ENCODE peak calls at places on chromosomes 2 and 18, in four cellular contexts. One of them, this sample, is unnamed.

GRCh38 chr2:16684676-16685339 is 19.2 kb upstream of the CYRIA start:
- DNase-seq in CD8-positive, alpha-beta memory T cell: no peak
- DNase-seq in mesenchymal stem cell: no peak
- DNase-seq in aorta: no peak
- DNase-seq in this sample: no peak

GRCh38 chr2:55986001-55986400 is 62.4 kb upstream of the EFEMP1 start:
- DNase-seq in CD8-positive, alpha-beta memory T cell: no peak
- DNase-seq in mesenchymal stem cell: no peak
- DNase-seq in aorta: no peak
- DNase-seq in this sample: no peak

GRCh38 chr2:5914831-5915611 is 222.8 kb downstream of the SOX11 start:
- DNase-seq in CD8-positive, alpha-beta memory T cell: no peak
- DNase-seq in mesenchymal stem cell: peak; percentile 94
- DNase-seq in aorta: peak; percentile 70
- DNase-seq in this sample: no peak

GRCh38 chr2:119814216-119814615 is 54.5 kb downstream of the PTPN4 start:
- DNase-seq in CD8-positive, alpha-beta memory T cell: no peak
- DNase-seq in mesenchymal stem cell: no peak
- DNase-seq in aorta: no peak
- DNase-seq in this sample: no peak

GRCh38 chr2:236507393-236508085 is 62.1 kb upstream of the ACKR3 start:
- DNase-seq in CD8-positive, alpha-beta memory T cell: peak; percentile 26
- DNase-seq in mesenchymal stem cell: no peak
- DNase-seq in aorta: peak; percentile 73
- DNase-seq in this sample: peak; percentile 13

GRCh38 chr2:101741775-101742520 is 44.4 kb downstream of the MAP4K4 start:
- DNase-seq in CD8-positive, alpha-beta memory T cell: no peak
- DNase-seq in mesenchymal stem cell: peak; percentile 48
- DNase-seq in aorta: no peak
- DNase-seq in this sample: peak; percentile 40

GRCh38 chr2:238290079-238290478 is 1.7 kb upstream of the PER2 start:
- DNase-seq in CD8-positive, alpha-beta memory T cell: peak; percentile 56
- DNase-seq in mesenchymal stem cell: peak; percentile 33
- DNase-seq in aorta: peak; percentile 49
- DNase-seq in this sample: peak; percentile 92

GRCh38 chr18:54357082-54357659 is 487 bp downstream of the STARD6 start:
- DNase-seq in CD8-positive, alpha-beta memory T cell: no peak
- DNase-seq in mesenchymal stem cell: no peak
- DNase-seq in aorta: no peak
- DNase-seq in this sample: no peak

GRCh38 chr2:203993011-203993410 is 56.4 kb downstream of the ICOS start:
- DNase-seq in CD8-positive, alpha-beta memory T cell: no peak
- DNase-seq in mesenchymal stem cell: no peak
- DNase-seq in aorta: no peak
- DNase-seq in this sample: no peak

GRCh38 chr2:157444643-157445040 is 753 bp upstream of the CYTIP start:
- DNase-seq in CD8-positive, alpha-beta memory T cell: no peak
- DNase-seq in mesenchymal stem cell: no peak
- DNase-seq in aorta: no peak
- DNase-seq in this sample: no peak

GRCh38 chr2:101142163-101142562 is 9.0 kb downstream of the TBC1D8 start:
- DNase-seq in CD8-positive, alpha-beta memory T cell: no peak
- DNase-seq in mesenchymal stem cell: no peak
- DNase-seq in aorta: no peak
- DNase-seq in this sample: no peak

GRCh38 chr2:175628243-175628642 is 373.8 kb downstream of the LNPK start:
- DNase-seq in CD8-positive, alpha-beta memory T cell: no peak
- DNase-seq in mesenchymal stem cell: no peak
- DNase-seq in aorta: no peak
- DNase-seq in this sample: no peak

GRCh38 chr2:32981612-32982011 is 34.9 kb downstream of the LTBP1 start:
- DNase-seq in CD8-positive, alpha-beta memory T cell: no peak
- DNase-seq in mesenchymal stem cell: no peak
- DNase-seq in aorta: no peak
- DNase-seq in this sample: no peak

GRCh38 chr18:54558609-54559585 is 32.1 kb upstream of the DYNAP start:
- DNase-seq in CD8-positive, alpha-beta memory T cell: no peak
- DNase-seq in mesenchymal stem cell: peak; percentile 33
- DNase-seq in aorta: no peak
- DNase-seq in this sample: peak; percentile 44

GRCh38 chr18:24600076-24600654 is 139.7 kb downstream of the HRH4 start:
- DNase-seq in CD8-positive, alpha-beta memory T cell: no peak
- DNase-seq in mesenchymal stem cell: peak; percentile 69
- DNase-seq in aorta: no peak
- DNase-seq in this sample: peak; percentile 47

GRCh38 chr2:142254057-142254456 is 123.2 kb upstream of the LRP1B start:
- DNase-seq in CD8-positive, alpha-beta memory T cell: no peak
- DNase-seq in mesenchymal stem cell: no peak
- DNase-seq in aorta: no peak
- DNase-seq in this sample: no peak

GRCh38 chr2:96259497-96259921 is 6.3 kb downstream of the TMEM127 start:
- DNase-seq in CD8-positive, alpha-beta memory T cell: no peak
- DNase-seq in mesenchymal stem cell: no peak
- DNase-seq in aorta: peak; percentile 56
- DNase-seq in this sample: no peak

GRCh38 chr2:183117226-183117625 is 7.0 kb upstream of the NUP35 start:
- DNase-seq in CD8-positive, alpha-beta memory T cell: no peak
- DNase-seq in mesenchymal stem cell: no peak
- DNase-seq in aorta: no peak
- DNase-seq in this sample: no peak

GRCh38 chr2:70726947-70727725 is 40.9 kb downstream of the ADD2 start:
- DNase-seq in CD8-positive, alpha-beta memory T cell: no peak
- DNase-seq in mesenchymal stem cell: no peak
- DNase-seq in aorta: no peak
- DNase-seq in this sample: no peak

GRCh38 chr2:19362094-19362649 is 3.7 kb upstream of the OSR1 start:
- DNase-seq in CD8-positive, alpha-beta memory T cell: no peak
- DNase-seq in mesenchymal stem cell: peak; percentile 47
- DNase-seq in aorta: no peak
- DNase-seq in this sample: no peak

GRCh38 chr18:2651981-2652380 is 3.5 kb upstream of the SMCHD1 start:
- DNase-seq in CD8-positive, alpha-beta memory T cell: no peak
- DNase-seq in mesenchymal stem cell: no peak
- DNase-seq in aorta: no peak
- DNase-seq in this sample: no peak

GRCh38 chr2:2635025-2635528 is 304.0 kb upstream of the MYT1L start:
- DNase-seq in CD8-positive, alpha-beta memory T cell: no peak
- DNase-seq in mesenchymal stem cell: no peak
- DNase-seq in aorta: no peak
- DNase-seq in this sample: no peak

GRCh38 chr2:196079052-196079451 is 10.4 kb upstream of the DNAH7 start:
- DNase-seq in CD8-positive, alpha-beta memory T cell: no peak
- DNase-seq in mesenchymal stem cell: no peak
- DNase-seq in aorta: no peak
- DNase-seq in this sample: no peak

GRCh38 chr18:40866013-40866644 is 1088.9 kb upstream of the PIK3C3 start:
- DNase-seq in CD8-positive, alpha-beta memory T cell: no peak
- DNase-seq in mesenchymal stem cell: no peak
- DNase-seq in aorta: no peak
- DNase-seq in this sample: peak; percentile 50

GRCh38 chr2:216677439-216678097 is 17.8 kb downstream of the IGFBP5 start:
- DNase-seq in CD8-positive, alpha-beta memory T cell: no peak
- DNase-seq in mesenchymal stem cell: no peak
- DNase-seq in aorta: no peak
- DNase-seq in this sample: no peak

GRCh38 chr2:241739651-241740050 is 5.2 kb downstream of the D2HGDH start:
- DNase-seq in CD8-positive, alpha-beta memory T cell: no peak
- DNase-seq in mesenchymal stem cell: peak; percentile 38
- DNase-seq in aorta: no peak
- DNase-seq in this sample: no peak

GRCh38 chr2:120477831-120478481 is 132.0 kb downstream of the INHBB start:
- DNase-seq in CD8-positive, alpha-beta memory T cell: no peak
- DNase-seq in mesenchymal stem cell: no peak
- DNase-seq in aorta: no peak
- DNase-seq in this sample: no peak

GRCh38 chr2:208074610-208075356 is 49.5 kb upstream of the PLEKHM3 start:
- DNase-seq in CD8-positive, alpha-beta memory T cell: no peak
- DNase-seq in mesenchymal stem cell: no peak
- DNase-seq in aorta: no peak
- DNase-seq in this sample: no peak

GRCh38 chr2:99032786-99033185 is 96.8 kb upstream of the CRACDL start:
- DNase-seq in CD8-positive, alpha-beta memory T cell: no peak
- DNase-seq in mesenchymal stem cell: no peak
- DNase-seq in aorta: no peak
- DNase-seq in this sample: no peak

GRCh38 chr2:15912203-15912602 is 28.1 kb upstream of the MYCN start:
- DNase-seq in CD8-positive, alpha-beta memory T cell: no peak
- DNase-seq in mesenchymal stem cell: peak; percentile 90
- DNase-seq in aorta: no peak
- DNase-seq in this sample: peak; percentile 59

GRCh38 chr18:46629356-46629755 is 27.7 kb downstream of the LOXHD1 start:
- DNase-seq in CD8-positive, alpha-beta memory T cell: no peak
- DNase-seq in mesenchymal stem cell: no peak
- DNase-seq in aorta: no peak
- DNase-seq in this sample: no peak

GRCh38 chr2:128623776-128624424 is 305.2 kb upstream of the HS6ST1 start:
- DNase-seq in CD8-positive, alpha-beta memory T cell: no peak
- DNase-seq in mesenchymal stem cell: peak; percentile 57
- DNase-seq in aorta: no peak
- DNase-seq in this sample: no peak

GRCh38 chr2:101609434-101609833 is 88.1 kb upstream of the MAP4K4 start:
- DNase-seq in CD8-positive, alpha-beta memory T cell: no peak
- DNase-seq in mesenchymal stem cell: no peak
- DNase-seq in aorta: no peak
- DNase-seq in this sample: peak; percentile 6

DNA sequence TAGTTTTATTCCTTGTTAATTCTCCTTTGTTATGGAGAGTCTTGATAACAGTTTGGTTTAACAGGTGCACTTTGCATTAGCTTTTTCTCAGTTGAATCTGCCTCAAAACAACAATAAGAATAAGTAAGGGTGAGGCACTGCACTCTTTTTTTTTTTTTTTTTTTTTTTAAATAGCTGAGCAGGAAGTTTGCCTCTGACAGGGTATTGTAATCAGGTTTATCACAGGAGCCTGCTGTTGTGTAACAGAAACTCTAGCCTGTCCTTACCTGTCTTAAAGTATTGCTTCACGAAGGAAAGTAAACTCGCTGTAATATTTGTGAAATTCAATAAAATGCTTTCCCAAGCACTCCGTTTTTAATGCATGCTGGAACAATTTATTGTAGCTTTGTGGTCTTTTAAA is 52.4 kb downstream of the TAF1B start:
- DNase-seq in CD8-positive, alpha-beta memory T cell: no peak
- DNase-seq in mesenchymal stem cell: no peak
- DNase-seq in aorta: no peak
- DNase-seq in this sample: no peak
- H3K4me3 ChIP-seq in CD8-positive, alpha-beta memory T cell: no peak overlapping the region
- H3K4me3 ChIP-seq in mesenchymal stem cell: no peak overlapping the region
- H3K4me3 ChIP-seq in aorta: no peak overlapping the region
- H3K4me3 ChIP-seq in this sample: no peak overlapping the region

DNA sequence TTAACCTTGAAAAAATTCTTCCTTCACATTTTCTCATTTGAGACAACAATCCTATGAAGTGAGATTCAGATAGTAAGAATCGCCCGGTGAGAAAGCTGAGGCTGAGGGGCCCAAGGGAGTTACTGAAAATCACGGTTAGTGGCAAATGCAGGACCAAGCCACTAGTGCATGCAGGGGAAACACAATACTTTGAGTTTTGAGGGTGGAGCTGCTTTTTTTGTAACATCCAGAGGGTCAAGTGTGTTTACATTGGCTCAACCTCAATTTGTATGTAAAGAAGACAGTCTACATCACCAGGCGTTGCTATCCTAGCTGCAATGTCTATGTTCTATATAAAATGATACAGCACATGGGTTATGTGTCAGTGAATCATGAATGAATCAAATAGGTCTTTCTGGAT is 29.1 kb upstream of the LMAN1 start:
- DNase-seq in CD8-positive, alpha-beta memory T cell: no peak
- DNase-seq in mesenchymal stem cell: peak; percentile 8
- DNase-seq in aorta: no peak
- DNase-seq in this sample: no peak
- H3K27me3 ChIP-seq in CD8-positive, alpha-beta memory T cell: no peaks in the 10 kb centered on the region
- H3K27me3 ChIP-seq in mesenchymal stem cell: peaks cover 6% of the 10 kb centered on the region
- H3K27me3 ChIP-seq in aorta: no peaks in the 10 kb centered on the region
- H3K27me3 ChIP-seq in this sample: no peaks in the 10 kb centered on the region

GRCh38 chr2:853203-853870 is 97.3 kb upstream of the SNTG2 start:
- DNase-seq in CD8-positive, alpha-beta memory T cell: no peak
- DNase-seq in mesenchymal stem cell: no peak
- DNase-seq in aorta: no peak
- DNase-seq in this sample: no peak

GRCh38 chr2:852168-852567 is 98.5 kb upstream of the SNTG2 start:
- DNase-seq in CD8-positive, alpha-beta memory T cell: no peak
- DNase-seq in mesenchymal stem cell: no peak
- DNase-seq in aorta: no peak
- DNase-seq in this sample: no peak

GRCh38 chr2:855177-855576 is 95.5 kb upstream of the SNTG2 start:
- DNase-seq in CD8-positive, alpha-beta memory T cell: no peak
- DNase-seq in mesenchymal stem cell: no peak
- DNase-seq in aorta: no peak
- DNase-seq in this sample: no peak

GRCh38 chr2:856041-856440 is 94.6 kb upstream of the SNTG2 start:
- DNase-seq in CD8-positive, alpha-beta memory T cell: no peak
- DNase-seq in mesenchymal stem cell: no peak
- DNase-seq in aorta: no peak
- DNase-seq in this sample: no peak

GRCh38 chr2:854460-854859 is 96.2 kb upstream of the SNTG2 start:
- DNase-seq in CD8-positive, alpha-beta memory T cell: no peak
- DNase-seq in mesenchymal stem cell: no peak
- DNase-seq in aorta: no peak
- DNase-seq in this sample: peak; percentile 28
- H3K4me3 ChIP-seq in CD8-positive, alpha-beta memory T cell: no peak overlapping the region
- H3K4me3 ChIP-seq in mesenchymal stem cell: no peak overlapping the region
- H3K4me3 ChIP-seq in aorta: no peak overlapping the region
- H3K4me3 ChIP-seq in this sample: no peak overlapping the region

DNA sequence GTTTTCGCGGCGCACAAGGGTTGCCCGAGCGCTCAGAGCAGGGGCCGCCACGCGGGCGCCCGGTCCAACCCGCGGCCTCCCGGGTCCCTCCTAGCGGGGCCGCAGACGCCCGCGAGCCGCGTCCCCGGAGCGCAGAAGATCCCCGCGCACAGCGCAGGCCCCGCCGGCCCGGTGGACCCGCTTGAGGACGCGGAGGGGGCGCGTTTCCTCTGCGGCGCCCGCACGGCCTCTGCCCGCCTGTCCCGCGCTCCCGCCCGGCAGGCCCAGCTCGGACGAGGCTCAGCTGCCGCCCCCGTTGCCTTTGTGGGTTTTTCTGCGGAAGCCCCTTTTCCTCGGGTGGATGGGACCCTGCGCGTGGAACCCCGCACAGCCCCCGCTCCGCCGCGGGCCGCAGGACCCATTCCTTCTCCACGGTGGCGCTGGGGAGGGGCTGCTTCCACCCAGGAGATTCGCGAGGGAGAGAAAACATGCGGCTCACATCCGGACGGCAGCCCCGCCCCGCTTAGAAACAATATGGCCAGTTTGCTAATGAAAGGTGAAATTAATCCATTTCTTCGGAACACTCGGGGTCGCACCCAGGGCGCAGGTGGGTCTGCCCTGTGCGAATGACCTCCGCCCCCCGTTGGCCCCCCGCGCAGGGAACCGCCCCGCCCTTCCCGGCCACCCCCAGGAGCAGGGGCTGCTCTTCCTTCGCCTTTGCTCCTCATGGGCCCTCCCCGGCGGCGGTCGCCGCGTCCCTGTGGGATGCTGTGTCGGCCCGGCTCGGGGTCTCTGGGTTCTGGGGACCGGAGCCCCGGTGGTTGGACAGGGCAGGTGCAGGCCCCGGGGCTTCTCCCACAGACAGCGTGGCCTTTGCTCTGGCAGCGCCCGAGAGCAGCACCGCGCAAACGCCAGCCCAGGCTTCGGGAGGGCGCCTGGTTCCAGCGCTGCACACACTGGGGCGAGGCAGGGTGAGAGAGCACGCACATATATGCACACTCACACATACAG is 9.3 kb upstream of the KCNG2 start:
- DNase-seq in CD8-positive, alpha-beta memory T cell: no peak
- DNase-seq in mesenchymal stem cell: no peak
- DNase-seq in aorta: peak; percentile 44
- DNase-seq in this sample: no peak
- H3K27me3 ChIP-seq in CD8-positive, alpha-beta memory T cell: peaks cover 7% of the 10 kb centered on the region
- H3K27me3 ChIP-seq in mesenchymal stem cell: peaks cover 47% of the 10 kb centered on the region
- H3K27me3 ChIP-seq in aorta: no peaks in the 10 kb centered on the region
- H3K27me3 ChIP-seq in this sample: no peaks in the 10 kb centered on the region

This sample was measured in HAP-1.